ENCODE peak calls at places on chromosome 10, in five cellular contexts. H, C, L, P and B are unnamed samples.

GRCh38 chr10:23364378-23364777 is 19.8 kb upstream of the C10orf67 start:
- DNase-seq in H (no peak), C (no peak), L (no peak), P (no peak), B (no peak)

GRCh38 chr10:112115781-112116385 is 67.7 kb downstream of the GPAM start:
- DNase-seq in H (no peak), C (no peak), L (no peak), P (no peak), B (no peak)

GRCh38 chr10:78649429-78649828 is 419.3 kb upstream of the ZMIZ1 start:
- DNase-seq in H (no peak), C (no peak), L (no peak), P (no peak), B (no peak)

GRCh38 chr10:71737356-71738172 is 18.0 kb upstream of the C10orf105 start:
- DNase-seq in H (no peak), C (no peak), L (no peak), P (no peak), B (no peak)

GRCh38 chr10:100325164-100325563 is 4.9 kb downstream of the PKD2L1 start:
- DNase-seq in H (no peak), C (no peak), L (no peak), P (no peak), B (no peak)

GRCh38 chr10:60853107-60853506 is 74.8 kb downstream of the CDK1 start:
- DNase-seq in H (no peak), C (no peak), L (no peak), P (peak), B (peak)

GRCh38 chr10:128030498-128031072 is 95.6 kb downstream of the MKI67 start:
- DNase-seq in H (no peak), C (peak), L (no peak), P (no peak), B (no peak)

GRCh38 chr10:79608505-79609375 is 2.0 kb upstream of the SFTPA1 start:
- DNase-seq in H (no peak), C (no peak), L (peak), P (no peak), B (no peak)

GRCh38 chr10:14583252-14583651 is 191.4 kb downstream of the FAM107B start:
- DNase-seq in H (no peak), C (no peak), L (no peak), P (no peak), B (no peak)

GRCh38 chr10:20927495-20927894 is 30.4 kb upstream of the NEBL start:
- DNase-seq in H (no peak), C (no peak), L (no peak), P (no peak), B (no peak)

GRCh38 chr10:32949221-32949678 is 8.8 kb downstream of the ITGB1 start:
- DNase-seq in H (no peak), C (no peak), L (peak), P (no peak), B (no peak)

GRCh38 chr10:99888623-99889022 is 106.2 kb downstream of the ABCC2 start:
- DNase-seq in H (no peak), C (no peak), L (peak), P (no peak), B (no peak)

GRCh38 chr10:103847346-103847745 is 8.0 kb downstream of the SH3PXD2A start:
- DNase-seq in H (no peak), C (peak), L (no peak), P (no peak), B (no peak)

GRCh38 chr10:123519861-123520260 is 146.3 kb upstream of the GPR26 start:
- DNase-seq in H (no peak), C (no peak), L (no peak), P (no peak), B (no peak)